ENCODE peak calls at places on chromosomes 2 and 18, in six cellular contexts. One of them, this sample, is unnamed.

GRCh38 chr2:58967736-58968135 is 726.6 kb upstream of the FANCL start:
- DNase-seq in cardiac fibroblast: no peak
- DNase-seq in GM10248: no peak
- DNase-seq in AG08396: no peak
- DNase-seq in IMR-90: no peak
- DNase-seq in NCI-H460: no peak
- DNase-seq in this sample: no peak

GRCh38 chr2:11411768-11412448 is 54.1 kb downstream of the E2F6 start:
- DNase-seq in cardiac fibroblast: peak
- DNase-seq in NCI-H460: peak
- DNase-seq in AG08396: peak
- DNase-seq in GM10248: no peak
- DNase-seq in IMR-90: peak
- DNase-seq in this sample: peak

GRCh38 chr18:10760986-10761385 is 235.2 kb downstream of the NAPG start:
- DNase-seq in cardiac fibroblast: no peak
- DNase-seq in NCI-H460: no peak
- DNase-seq in IMR-90: no peak
- DNase-seq in AG08396: no peak
- DNase-seq in GM10248: no peak
- DNase-seq in this sample: no peak

GRCh38 chr2:95019572-95019971 is 5.9 kb upstream of the MAL start:
- DNase-seq in cardiac fibroblast: no peak
- DNase-seq in IMR-90: no peak
- DNase-seq in GM10248: no peak
- DNase-seq in AG08396: no peak
- DNase-seq in NCI-H460: no peak
- DNase-seq in this sample: no peak

GRCh38 chr2:203993560-203993959 is 57.0 kb downstream of the ICOS start:
- DNase-seq in GM10248: no peak
- DNase-seq in IMR-90: no peak
- DNase-seq in AG08396: no peak
- DNase-seq in cardiac fibroblast: no peak
- DNase-seq in NCI-H460: no peak
- DNase-seq in this sample: no peak

GRCh38 chr2:25294573-25295462 is 46.9 kb downstream of the DNMT3A start:
- DNase-seq in IMR-90: peak
- DNase-seq in cardiac fibroblast: peak
- DNase-seq in NCI-H460: peak
- DNase-seq in AG08396: peak
- DNase-seq in GM10248: peak
- DNase-seq in this sample: peak

GRCh38 chr2:145860083-145860482 is 1340.2 kb upstream of the ZEB2 start:
- DNase-seq in cardiac fibroblast: no peak
- DNase-seq in GM10248: no peak
- DNase-seq in AG08396: no peak
- DNase-seq in NCI-H460: no peak
- DNase-seq in IMR-90: no peak
- DNase-seq in this sample: no peak

GRCh38 chr2:241064008-241064801 is 37.9 kb downstream of the MTERF4 start:
- DNase-seq in cardiac fibroblast: no peak
- DNase-seq in AG08396: no peak
- DNase-seq in GM10248: no peak
- DNase-seq in NCI-H460: no peak
- DNase-seq in IMR-90: no peak
- DNase-seq in this sample: no peak

GRCh38 chr18:77129150-77129551 is 3.4 kb downstream of the MBP start:
- DNase-seq in NCI-H460: no peak
- DNase-seq in IMR-90: peak
- DNase-seq in cardiac fibroblast: peak
- DNase-seq in GM10248: no peak
- DNase-seq in AG08396: no peak
- DNase-seq in this sample: peak

GRCh38 chr2:238077292-238077691 is 16.5 kb downstream of the SCLY start:
- DNase-seq in GM10248: no peak
- DNase-seq in AG08396: no peak
- DNase-seq in IMR-90: peak
- DNase-seq in NCI-H460: no peak
- DNase-seq in cardiac fibroblast: no peak
- DNase-seq in this sample: no peak

GRCh38 chr2:222960126-222960525 is 91.9 kb upstream of the KCNE4 start:
- DNase-seq in NCI-H460: no peak
- DNase-seq in GM10248: peak
- DNase-seq in IMR-90: peak
- DNase-seq in AG08396: no peak
- DNase-seq in cardiac fibroblast: peak
- DNase-seq in this sample: peak

GRCh38 chr2:127324635-127325034 is 30.7 kb upstream of the ERCC3 start:
- DNase-seq in NCI-H460: peak
- DNase-seq in GM10248: no peak
- DNase-seq in IMR-90: peak
- DNase-seq in AG08396: peak
- DNase-seq in cardiac fibroblast: peak
- DNase-seq in this sample: peak

GRCh38 chr2:68766378-68766845 is 31.8 kb downstream of the ARHGAP25 start:
- DNase-seq in AG08396: no peak
- DNase-seq in IMR-90: peak
- DNase-seq in cardiac fibroblast: peak
- DNase-seq in GM10248: no peak
- DNase-seq in NCI-H460: no peak
- DNase-seq in this sample: peak

GRCh38 chr2:45860136-45861106 is 208.9 kb downstream of the PRKCE start:
- DNase-seq in GM10248: no peak
- DNase-seq in cardiac fibroblast: peak
- DNase-seq in NCI-H460: no peak
- DNase-seq in IMR-90: peak
- DNase-seq in AG08396: peak
- DNase-seq in this sample: peak